ENCODE peak calls at places on chromosomes 3 and 15, in six cellular contexts. B is stimulated activated naive B cell treated with anti-CD40 and anti-IgM and Interleukin-4, amounts not matched to agents 10 μg/mL and 1 μg/mL and 100 μg/mL, for 72 hours; V is glutamatergic neuron; H is CMK; R is upper lobe of right lung; S is type B pancreatic cell. D is an unnamed sample.

GRCh38 chr3:142285057-142285666 is 59.8 kb upstream of the GK5 start:
- DNase-seq in B (no peak), V (peak; percentile 18), H (no peak), R (no peak), S (no peak), D (no peak)

GRCh38 chr15:91409430-91409829 is 309.4 kb downstream of the SV2B start:
- DNase-seq in B (no peak), V (no peak), H (no peak), R (no peak), S (no peak), D (no peak)

GRCh38 chr3:58659051-58659675 is 7.4 kb downstream of the FAM3D start:
- DNase-seq in B (no peak), V (no peak), H (no peak), R (no peak), S (no peak), D (no peak)

GRCh38 chr3:82496890-82497560 is 735.6 kb upstream of the GBE1 start:
- DNase-seq in B (no peak), V (peak; percentile 36), H (no peak), R (no peak), S (no peak), D (no peak)

GRCh38 chr3:143139786-143140185 is 20.2 kb downstream of the CHST2 start:
- DNase-seq in B (no peak), V (no peak), H (no peak), R (no peak), S (no peak), D (no peak)

GRCh38 chr3:197295871-197296270 is 2.5 kb downstream of the DLG1 start:
- DNase-seq in B (no peak), V (no peak), H (no peak), R (no peak), S (no peak), D (no peak)

GRCh38 chr3:154244644-154245043 is 79.6 kb downstream of the DHX36 start:
- DNase-seq in B (no peak), V (no peak), H (no peak), R (no peak), S (no peak), D (no peak)

GRCh38 chr15:59247364-59247763 is 40.7 kb downstream of the LDHAL6B start:
- DNase-seq in B (peak; percentile 42), V (peak; percentile 47), H (peak; percentile 3), R (no peak), S (no peak), D (no peak)

GRCh38 chr3:54033761-54034160 is 88.6 kb upstream of the CACNA2D3 start:
- DNase-seq in B (no peak), V (no peak), H (no peak), R (no peak), S (no peak), D (no peak)

GRCh38 chr3:132457301-132457700 is 40.0 kb downstream of the DNAJC13 start:
- DNase-seq in B (no peak), V (no peak), H (no peak), R (no peak), S (no peak), D (no peak)

GRCh38 chr3:106263556-106263955 is 394.7 kb upstream of the CBLB start:
- DNase-seq in B (no peak), V (no peak), H (no peak), R (no peak), S (no peak), D (no peak)

GRCh38 chr15:73598540-73599195 is 34.5 kb downstream of the NPTN start:
- DNase-seq in B (no peak), V (peak; percentile 33), H (no peak), R (no peak), S (no peak), D (no peak)

GRCh38 chr3:138461246-138461645 is 26.8 kb downstream of the ESYT3 start:
- DNase-seq in B (no peak), V (no peak), H (no peak), R (peak; percentile 57), S (peak; percentile 43), D (no peak)

GRCh38 chr15:30788595-30788994 is 115.1 kb upstream of the FAN1 start:
- DNase-seq in B (no peak), V (no peak), H (no peak), R (no peak), S (no peak), D (no peak)

GRCh38 chr3:157475921-157476395 is 27.3 kb downstream of the VEPH1 start:
- DNase-seq in B (no peak), V (no peak), H (no peak), R (no peak), S (no peak), D (no peak)

GRCh38 chr15:64911317-64912186 is at the start of gene ANKDD1A:
- DNase-seq in B (peak; percentile 18), V (peak; percentile 79), H (no peak), R (peak; percentile 80), S (peak; percentile 80), D (no peak)

GRCh38 chr3:150871192-150871591 is 34.0 kb downstream of the MINDY4B start:
- DNase-seq in B (no peak), V (no peak), H (no peak), R (no peak), S (no peak), D (no peak)

GRCh38 chr15:51121118-51121517 is 26.4 kb upstream of the TNFAIP8L3 start:
- DNase-seq in B (no peak), V (no peak), H (no peak), R (no peak), S (no peak), D (no peak)